ENCODE peak calls at places on chromosomes 2 and 18, in four cellular contexts. M, N, Q and Y are unnamed samples.

GRCh38 chr2:42812899-42813479 is 20.6 kb upstream of the HAAO start:
- DNase-seq in Q (peak), N (peak), M (no peak), Y (peak)

GRCh38 chr2:136375017-136375901 is 257.3 kb upstream of the CXCR4 start:
- DNase-seq in N (no peak), Q (no peak), M (no peak), Y (peak)

GRCh38 chr2:205571300-205571858 is 110.9 kb upstream of the NRP2 start:
- DNase-seq in M (no peak), Q (no peak), N (no peak), Y (no peak)

GRCh38 chr18:9025104-9025838 is 77.2 kb upstream of the NDUFV2 start:
- DNase-seq in M (no peak), Q (peak), N (no peak), Y (peak)

GRCh38 chr2:209141818-209142217 is 282.0 kb upstream of the MAP2 start:
- DNase-seq in M (no peak), N (no peak), Q (no peak), Y (no peak)

GRCh38 chr2:65017335-65017734 is 28.1 kb downstream of the SLC1A4 start:
- DNase-seq in N (peak), M (no peak), Q (no peak), Y (no peak)

GRCh38 chr2:84894758-84895520 is 10.5 kb upstream of the TMSB10 start:
- DNase-seq in M (no peak), Q (no peak), N (no peak), Y (peak)

GRCh38 chr18:24917767-24918166 is 434.2 kb downstream of the ZNF521 start:
- DNase-seq in Q (no peak), M (no peak), N (no peak), Y (no peak)

GRCh38 chr2:163737169-163737439 is 1.3 kb upstream of the FIGN start:
- DNase-seq in N (peak), Q (no peak), M (no peak), Y (no peak)

GRCh38 chr2:169285528-169285927 is 76.8 kb downstream of the LRP2 start:
- DNase-seq in M (no peak), N (peak), Q (no peak), Y (no peak)

GRCh38 chr2:8154936-8155335 is 526.9 kb upstream of the ID2 start:
- DNase-seq in Q (no peak), N (no peak), M (no peak), Y (no peak)

GRCh38 chr2:188238386-188238785 is 53.3 kb upstream of the GULP1 start:
- DNase-seq in M (no peak), Q (no peak), N (no peak), Y (no peak)

GRCh38 chr2:19746611-19747309 is 155.0 kb downstream of the TTC32 start:
- DNase-seq in Q (peak), M (no peak), N (peak), Y (peak)
- TF ChIP-seq CTCF in Q (peak), M (peak), N (peak), Y (peak)

GRCh38 chr18:3069671-3070433 is 56.9 kb upstream of the LPIN2 start:
- DNase-seq in N (no peak), Q (no peak), M (no peak), Y (no peak)
- TF ChIP-seq CTCF in N (no peak), Q (no peak), M (no peak), Y (no peak)

DNA sequence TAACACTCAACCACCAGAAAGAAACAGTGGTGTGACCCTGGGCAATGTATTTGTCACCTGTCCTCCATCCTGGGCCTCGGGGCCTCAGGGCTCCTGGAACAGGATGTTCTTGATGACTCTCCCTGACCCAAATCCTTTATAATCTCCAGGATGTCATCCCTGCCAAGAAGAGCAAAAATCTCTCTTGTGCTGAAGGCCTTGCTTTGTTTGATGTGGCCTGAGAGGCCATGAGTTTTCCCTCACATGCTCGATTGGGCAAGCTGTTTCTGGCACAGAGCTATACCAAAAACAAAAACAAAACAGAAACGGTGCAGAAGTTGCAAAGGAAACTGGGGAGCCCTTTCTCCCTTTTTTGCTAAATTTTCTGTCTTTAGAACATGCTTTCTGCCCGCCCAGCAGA is 35.7 kb upstream of the ST3GAL5 start:
- DNase-seq in M (peak), Q (peak), N (no peak), Y (peak)
- TF ChIP-seq CTCF in M (no peak), Q (no peak), N (no peak), Y (no peak)

DNA sequence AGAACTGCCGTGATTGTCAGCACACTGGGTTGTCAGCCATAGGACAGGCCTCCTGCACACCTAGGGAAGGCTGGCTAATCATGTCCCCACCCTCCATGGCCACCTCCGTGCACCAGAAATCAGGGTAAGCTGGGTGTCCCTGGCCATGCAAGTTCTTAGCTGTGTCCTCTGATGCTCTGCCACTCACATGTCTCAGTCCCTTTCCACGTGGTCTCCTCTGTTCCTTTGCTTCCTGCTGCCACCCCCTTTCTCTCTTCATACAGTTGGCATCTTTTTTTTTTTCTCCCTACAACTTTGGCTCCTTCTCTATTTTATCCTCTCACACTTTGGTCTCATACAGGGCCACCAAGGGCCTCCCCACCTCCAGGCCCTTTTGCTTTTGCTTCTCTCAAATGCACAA is 153.7 kb downstream of the TPGS2 start:
- DNase-seq in Q (no peak), N (no peak), M (no peak), Y (no peak)
- TF ChIP-seq CTCF in Q (no peak), N (no peak), M (no peak), Y (no peak)

GRCh38 chr2:529852-530251 is 147.4 kb downstream of the TMEM18 start:
- DNase-seq in N (no peak), M (no peak), Q (no peak), Y (no peak)

GRCh38 chr2:538646-539045 is 138.6 kb downstream of the TMEM18 start:
- DNase-seq in Q (no peak), N (no peak), M (no peak), Y (no peak)

GRCh38 chr2:529425-529824 is 147.8 kb downstream of the TMEM18 start:
- DNase-seq in M (no peak), Q (peak), N (peak), Y (peak)

GRCh38 chr2:535222-535621 is 142.0 kb downstream of the TMEM18 start:
- DNase-seq in M (no peak), Q (no peak), N (no peak), Y (peak)
- TF ChIP-seq CTCF in M (peak), Q (no peak), N (peak), Y (peak)

GRCh38 chr2:119126650-119127049 is 31.9 kb downstream of the C1QL2 start:
- DNase-seq in Q (peak), M (no peak), N (peak), Y (peak)
- TF ChIP-seq CTCF in Q (peak), M (peak), N (peak), Y (peak)